ENCODE peak calls at places on chromosomes 13 and 19, in six cellular contexts. One of them, this sample, is unnamed.

GRCh38 chr13:36377822-36378480 is 31.8 kb upstream of the SPART start:
- DNase-seq in IMR-90: peak; percentile 38
- DNase-seq in A549: no peak
- DNase-seq in GM23338: no peak
- DNase-seq in MM.1S: no peak
- DNase-seq in GM23248: peak; percentile 30
- DNase-seq in this sample: no peak

GRCh38 chr13:113616281-113616906 is 31.8 kb downstream of the TFDP1 start:
- DNase-seq in MM.1S: no peak
- DNase-seq in A549: no peak
- DNase-seq in GM23338: no peak
- DNase-seq in GM23248: no peak
- DNase-seq in IMR-90: peak; percentile 43
- DNase-seq in this sample: no peak

GRCh38 chr13:43085545-43085944 is 62.2 kb downstream of the DNAJC15 start:
- DNase-seq in IMR-90: peak; percentile 61
- DNase-seq in GM23248: peak; percentile 54
- DNase-seq in A549: peak; percentile 20
- DNase-seq in MM.1S: no peak
- DNase-seq in GM23338: peak; percentile 43
- DNase-seq in this sample: no peak

GRCh38 chr13:57630661-57631606 is 610 bp upstream of the PCDH17 start:
- DNase-seq in A549: no peak
- DNase-seq in GM23248: peak; percentile 23
- DNase-seq in IMR-90: no peak
- DNase-seq in MM.1S: peak; percentile 6
- DNase-seq in GM23338: peak; percentile 46
- DNase-seq in this sample: no peak

GRCh38 chr19:1762243-1763140 is 9.2 kb downstream of the ONECUT3 start:
- DNase-seq in MM.1S: no peak
- DNase-seq in A549: no peak
- DNase-seq in GM23338: no peak
- DNase-seq in IMR-90: no peak
- DNase-seq in GM23248: no peak
- DNase-seq in this sample: no peak

GRCh38 chr13:64568748-64569147 is 2661.4 kb downstream of the PCDH9 start:
- DNase-seq in GM23248: no peak
- DNase-seq in A549: no peak
- DNase-seq in GM23338: no peak
- DNase-seq in IMR-90: no peak
- DNase-seq in MM.1S: no peak
- DNase-seq in this sample: no peak

GRCh38 chr13:31556376-31556775 is 182.9 kb upstream of the RXFP2 start:
- DNase-seq in IMR-90: peak; percentile 2
- DNase-seq in MM.1S: no peak
- DNase-seq in GM23248: peak; percentile 28
- DNase-seq in A549: no peak
- DNase-seq in GM23338: no peak
- DNase-seq in this sample: no peak

GRCh38 chr19:2603320-2603719 is 99.2 kb downstream of the GNG7 start:
- DNase-seq in A549: no peak
- DNase-seq in IMR-90: no peak
- DNase-seq in GM23338: peak; percentile 75
- DNase-seq in MM.1S: no peak
- DNase-seq in GM23248: peak; percentile 75
- DNase-seq in this sample: no peak

GRCh38 chr13:27619093-27619705 is 1.1 kb downstream of the LNX2 start:
- DNase-seq in A549: no peak
- DNase-seq in MM.1S: no peak
- DNase-seq in GM23248: peak; percentile 72
- DNase-seq in GM23338: no peak
- DNase-seq in IMR-90: peak; percentile 55
- DNase-seq in this sample: no peak

GRCh38 chr13:23616228-23616627 is 46.0 kb downstream of the TNFRSF19 start:
- DNase-seq in GM23248: no peak
- DNase-seq in A549: no peak
- DNase-seq in MM.1S: no peak
- DNase-seq in IMR-90: no peak
- DNase-seq in GM23338: no peak
- DNase-seq in this sample: no peak

GRCh38 chr19:45419396-45419795 is 4.3 kb downstream of the ERCC1 start:
- DNase-seq in A549: no peak
- DNase-seq in GM23248: no peak
- DNase-seq in GM23338: no peak
- DNase-seq in MM.1S: peak; percentile 75
- DNase-seq in IMR-90: no peak
- DNase-seq in this sample: no peak

GRCh38 chr19:54439174-54439851 is 9.7 kb upstream of the LENG8 start:
- DNase-seq in IMR-90: no peak
- DNase-seq in MM.1S: no peak
- DNase-seq in GM23338: peak; percentile 93
- DNase-seq in GM23248: peak; percentile 52
- DNase-seq in A549: peak; percentile 64
- DNase-seq in this sample: no peak

GRCh38 chr13:47794963-47795362 is 206.1 kb downstream of the SUCLA2 start:
- DNase-seq in GM23248: peak; percentile 51
- DNase-seq in A549: peak; percentile 6
- DNase-seq in MM.1S: no peak
- DNase-seq in GM23338: peak; percentile 74
- DNase-seq in IMR-90: peak; percentile 2
- DNase-seq in this sample: no peak

GRCh38 chr13:41785402-41786142 is 175.3 kb downstream of the VWA8 start:
- DNase-seq in IMR-90: no peak
- DNase-seq in A549: no peak
- DNase-seq in GM23248: no peak
- DNase-seq in MM.1S: no peak
- DNase-seq in GM23338: no peak
- DNase-seq in this sample: no peak

GRCh38 chr19:50486823-50487515 is 10.3 kb upstream of the GARIN5A start:
- DNase-seq in MM.1S: peak; percentile 37
- DNase-seq in IMR-90: peak; percentile 19
- DNase-seq in GM23338: peak; percentile 97
- DNase-seq in A549: peak; percentile 92
- DNase-seq in GM23248: peak; percentile 43
- DNase-seq in this sample: peak; percentile 20

GRCh38 chr13:113412440-113412839 is 40.8 kb downstream of the ADPRHL1 start:
- DNase-seq in A549: no peak
- DNase-seq in MM.1S: no peak
- DNase-seq in IMR-90: no peak
- DNase-seq in GM23248: no peak
- DNase-seq in GM23338: no peak
- DNase-seq in this sample: no peak

GRCh38 chr19:13929340-13929739 is 8.9 kb downstream of the PODNL1 start:
- DNase-seq in A549: no peak
- DNase-seq in GM23248: no peak
- DNase-seq in MM.1S: no peak
- DNase-seq in IMR-90: no peak
- DNase-seq in GM23338: no peak
- DNase-seq in this sample: no peak

GRCh38 chr19:17041994-17042393 is 15.4 kb upstream of the CPAMD8 start:
- DNase-seq in GM23248: no peak
- DNase-seq in A549: no peak
- DNase-seq in IMR-90: peak; percentile 22
- DNase-seq in GM23338: no peak
- DNase-seq in MM.1S: no peak
- DNase-seq in this sample: no peak

GRCh38 chr19:329876-330275 is 14.7 kb downstream of the MIER2 start:
- DNase-seq in GM23248: no peak
- DNase-seq in A549: no peak
- DNase-seq in GM23338: no peak
- DNase-seq in IMR-90: no peak
- DNase-seq in MM.1S: no peak
- DNase-seq in this sample: no peak

GRCh38 chr19:3606690-3607289 is at the start of gene TBXA2R:
- DNase-seq in MM.1S: no peak
- DNase-seq in A549: peak; percentile 51
- DNase-seq in IMR-90: peak; percentile 43
- DNase-seq in GM23338: peak; percentile 63
- DNase-seq in GM23248: peak; percentile 86
- DNase-seq in this sample: no peak

GRCh38 chr19:42309686-42310085 is 3.4 kb upstream of the TMEM145 start:
- DNase-seq in IMR-90: no peak
- DNase-seq in MM.1S: no peak
- DNase-seq in GM23338: no peak
- DNase-seq in A549: no peak
- DNase-seq in GM23248: no peak
- DNase-seq in this sample: no peak

GRCh38 chr13:103539265-103539664 is 473.0 kb upstream of the SLC10A2 start:
- DNase-seq in A549: no peak
- DNase-seq in GM23248: no peak
- DNase-seq in GM23338: peak; percentile 26
- DNase-seq in MM.1S: no peak
- DNase-seq in IMR-90: no peak
- DNase-seq in this sample: no peak

GRCh38 chr19:30647891-30648290 is 275.7 kb downstream of the ZNF536 start:
- DNase-seq in MM.1S: no peak
- DNase-seq in GM23248: no peak
- DNase-seq in GM23338: no peak
- DNase-seq in IMR-90: no peak
- DNase-seq in A549: no peak
- DNase-seq in this sample: no peak

GRCh38 chr19:30646806-30647205 is 274.6 kb downstream of the ZNF536 start:
- DNase-seq in MM.1S: no peak
- DNase-seq in GM23248: no peak
- DNase-seq in A549: no peak
- DNase-seq in IMR-90: no peak
- DNase-seq in GM23338: no peak
- DNase-seq in this sample: no peak

GRCh38 chr19:30648321-30648720 is 276.1 kb downstream of the ZNF536 start:
- DNase-seq in A549: no peak
- DNase-seq in GM23248: peak; percentile 47
- DNase-seq in IMR-90: peak; percentile 2
- DNase-seq in GM23338: no peak
- DNase-seq in MM.1S: no peak
- DNase-seq in this sample: no peak

GRCh38 chr19:30649149-30649548 is 277.0 kb downstream of the ZNF536 start:
- DNase-seq in GM23248: no peak
- DNase-seq in A549: no peak
- DNase-seq in IMR-90: no peak
- DNase-seq in GM23338: no peak
- DNase-seq in MM.1S: no peak
- DNase-seq in this sample: no peak

GRCh38 chr19:30645946-30646577 is 273.9 kb downstream of the ZNF536 start:
- DNase-seq in MM.1S: no peak
- DNase-seq in A549: no peak
- DNase-seq in GM23338: no peak
- DNase-seq in IMR-90: no peak
- DNase-seq in GM23248: no peak
- DNase-seq in this sample: no peak
- H3K4me2 ChIP-seq in MM.1S: no peak overlapping the region
- H3K4me2 ChIP-seq in A549: no peak overlapping the region
- H3K4me2 ChIP-seq in GM23338: no peak overlapping the region
- H3K4me2 ChIP-seq in IMR-90: no peak overlapping the region
- H3K4me2 ChIP-seq in GM23248: no peak overlapping the region
- H3K4me2 ChIP-seq in this sample: no peak overlapping the region

DNA sequence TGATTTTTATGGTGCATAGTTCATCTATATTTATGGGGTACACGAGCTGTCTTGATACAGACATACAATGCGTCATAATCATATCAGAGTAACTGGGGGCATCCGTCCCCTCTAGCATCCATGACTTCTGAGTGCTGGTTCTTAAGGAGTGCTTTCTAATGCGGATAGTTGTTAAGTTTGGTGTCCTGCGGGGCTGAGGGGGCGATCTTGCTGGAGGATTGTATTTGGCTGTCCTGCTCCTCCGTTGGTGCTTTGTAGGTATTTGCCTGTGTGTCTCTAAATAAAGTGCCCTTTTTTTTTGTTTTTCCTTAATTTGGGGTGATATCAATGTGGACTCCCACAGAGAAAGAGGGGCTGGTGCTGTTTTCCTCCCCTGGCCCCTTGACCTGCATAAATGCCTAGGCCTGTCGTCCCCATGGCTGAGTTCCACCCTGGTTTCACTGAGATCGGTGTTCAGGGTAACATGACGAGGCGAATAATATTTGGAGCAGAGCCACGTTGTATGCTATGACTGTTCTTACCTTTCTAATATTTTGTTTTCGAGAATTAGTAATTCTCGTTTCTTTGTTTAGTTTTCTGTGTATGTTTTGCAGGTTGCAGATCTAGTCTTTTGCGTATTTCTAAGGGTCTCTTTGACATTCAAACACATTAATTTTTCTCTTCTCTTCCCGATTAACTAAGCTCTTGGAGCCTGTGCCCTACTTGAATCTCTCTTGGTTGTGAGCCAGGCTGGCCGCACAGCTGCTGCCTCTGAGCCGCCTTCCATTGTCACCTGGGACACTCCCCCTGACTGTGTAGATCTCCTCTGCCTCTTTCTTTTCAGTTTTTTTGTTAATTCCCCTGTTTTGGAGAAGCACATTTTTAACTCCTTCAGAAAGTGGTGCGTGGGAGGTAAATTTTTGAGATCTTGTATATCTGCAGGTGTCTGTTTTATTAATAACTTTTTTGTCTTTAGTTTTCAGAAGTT is 100.3 kb downstream of the ARHGEF7 start:
- DNase-seq in MM.1S: no peak
- DNase-seq in IMR-90: no peak
- DNase-seq in A549: no peak
- DNase-seq in GM23248: no peak
- DNase-seq in GM23338: peak; percentile 64
- DNase-seq in this sample: no peak
- H3K4me1 ChIP-seq in MM.1S: no peaks in the 10 kb centered on the region
- H3K4me1 ChIP-seq in IMR-90: peaks cover 21% of the 10 kb centered on the region
- H3K4me1 ChIP-seq in A549: peaks cover 3% of the 10 kb centered on the region
- H3K4me1 ChIP-seq in GM23248: peaks cover 47% of the 10 kb centered on the region
- H3K4me1 ChIP-seq in GM23338: peaks cover 82% of the 10 kb centered on the region
- H3K4me1 ChIP-seq in this sample: no peaks in the 10 kb centered on the region

GRCh38 chr13:66262330-66262729 is 967.8 kb downstream of the PCDH9 start:
- DNase-seq in GM23248: no peak
- DNase-seq in A549: no peak
- DNase-seq in GM23338: no peak
- DNase-seq in MM.1S: no peak
- DNase-seq in IMR-90: no peak
- DNase-seq in this sample: no peak

GRCh38 chr13:66265446-66265845 is 964.7 kb downstream of the PCDH9 start:
- DNase-seq in MM.1S: no peak
- DNase-seq in A549: no peak
- DNase-seq in GM23248: no peak
- DNase-seq in IMR-90: peak; percentile 10
- DNase-seq in GM23338: no peak
- DNase-seq in this sample: no peak

GRCh38 chr13:66264976-66265375 is 965.2 kb downstream of the PCDH9 start:
- DNase-seq in GM23248: no peak
- DNase-seq in GM23338: no peak
- DNase-seq in A549: no peak
- DNase-seq in IMR-90: peak; percentile 1
- DNase-seq in MM.1S: no peak
- DNase-seq in this sample: no peak

GRCh38 chr13:66266761-66267160 is 963.4 kb downstream of the PCDH9 start:
- DNase-seq in IMR-90: no peak
- DNase-seq in A549: no peak
- DNase-seq in MM.1S: no peak
- DNase-seq in GM23338: no peak
- DNase-seq in GM23248: no peak
- DNase-seq in this sample: no peak

GRCh38 chr13:66266348-66266747 is 963.8 kb downstream of the PCDH9 start:
- DNase-seq in GM23338: no peak
- DNase-seq in MM.1S: no peak
- DNase-seq in A549: no peak
- DNase-seq in IMR-90: no peak
- DNase-seq in GM23248: no peak
- DNase-seq in this sample: no peak
- H3K4me2 ChIP-seq in GM23338: no peak overlapping the region
- H3K4me2 ChIP-seq in MM.1S: no peak overlapping the region
- H3K4me2 ChIP-seq in A549: no peak overlapping the region
- H3K4me2 ChIP-seq in IMR-90: no peak overlapping the region
- H3K4me2 ChIP-seq in GM23248: no peak overlapping the region
- H3K4me2 ChIP-seq in this sample: no peak overlapping the region

GRCh38 chr13:50524540-50524939 is 319.0 kb downstream of the DLEU7 start:
- DNase-seq in IMR-90: no peak
- DNase-seq in GM23248: no peak
- DNase-seq in A549: no peak
- DNase-seq in GM23338: no peak
- DNase-seq in MM.1S: no peak
- DNase-seq in this sample: no peak
- H3K4me1 ChIP-seq in IMR-90: peaks cover 25% of the 10 kb centered on the region
- H3K4me1 ChIP-seq in GM23248: peaks cover 30% of the 10 kb centered on the region
- H3K4me1 ChIP-seq in A549: peaks cover 19% of the 10 kb centered on the region
- H3K4me1 ChIP-seq in GM23338: peaks cover 6% of the 10 kb centered on the region
- H3K4me1 ChIP-seq in MM.1S: peaks cover 22% of the 10 kb centered on the region
- H3K4me1 ChIP-seq in this sample: peaks cover 9% of the 10 kb centered on the region